ENCODE peak calls at places on chromosomes 12 and 14, in ten cellular contexts. B, I, C, S, H, P, W, J, V and E are unnamed samples.

GRCh38 chr12:27970391-27970980 is 2.0 kb downstream of the PTHLH start:
- DNase-seq in I (no peak), B (peak; percentile 27), V (no peak), P (no peak), C (no peak), H (no peak), W (no peak), S (no peak), J (peak; percentile 49), E (peak; percentile 54)

GRCh38 chr12:121580959-121581680 is at the start of gene KDM2B:
- DNase-seq in S (peak; percentile 29), J (peak; percentile 74), I (peak; percentile 76), W (peak; percentile 73), V (peak; percentile 13), P (peak; percentile 21), C (no peak), B (no peak), H (no peak), E (no peak)

GRCh38 chr12:117695956-117696355 is 272.8 kb downstream of the KSR2 start:
- DNase-seq in C (no peak), W (no peak), H (no peak), S (no peak), P (no peak), B (no peak), I (no peak), J (no peak), V (no peak), E (no peak)

GRCh38 chr14:99562848-99563748 is 40.9 kb downstream of the CCDC85C start:
- DNase-seq in C (peak; percentile 93), S (no peak), V (no peak), J (peak; percentile 60), B (peak; percentile 79), I (peak; percentile 83), H (peak; percentile 64), P (peak; percentile 82), W (peak; percentile 84), E (peak; percentile 81)

GRCh38 chr12:6321905-6322304 is 11.4 kb downstream of the PLEKHG6 start:
- DNase-seq in V (no peak), W (no peak), B (no peak), S (no peak), C (no peak), P (no peak), H (peak; percentile 60), I (no peak), J (peak; percentile 17), E (no peak)

GRCh38 chr12:82728710-82729109 is 42.0 kb downstream of the TMTC2 start:
- DNase-seq in P (no peak), W (no peak), H (no peak), C (no peak), S (no peak), B (no peak), I (no peak), V (no peak), J (no peak), E (peak; percentile 53)

GRCh38 chr12:58745348-58746125 is 174.8 kb downstream of the LRIG3 start:
- DNase-seq in H (no peak), C (no peak), B (no peak), I (no peak), W (no peak), J (no peak), V (no peak), S (no peak), P (no peak), E (no peak)

GRCh38 chr14:65939184-65939583 is 526.7 kb downstream of the FUT8 start:
- DNase-seq in C (no peak), P (no peak), W (no peak), B (no peak), J (no peak), V (no peak), I (no peak), H (no peak), S (no peak), E (no peak)

GRCh38 chr12:12685305-12685704 is 10.7 kb downstream of the GPR19 start:
- DNase-seq in V (no peak), W (no peak), B (no peak), H (no peak), P (no peak), C (no peak), S (no peak), J (no peak), I (peak; percentile 48), E (no peak)

GRCh38 chr14:49977126-49977841 is 84.4 kb downstream of the ARF6 start:
- DNase-seq in P (no peak), W (no peak), S (no peak), I (no peak), H (no peak), C (no peak), B (no peak), V (no peak), J (no peak), E (no peak)

GRCh38 chr14:75968461-75968860 is 13.3 kb downstream of the TGFB3 start:
- DNase-seq in S (no peak), P (no peak), I (no peak), W (peak; percentile 69), J (peak; percentile 21), B (no peak), V (no peak), H (no peak), C (no peak), E (no peak)

GRCh38 chr12:47378222-47378582 is 298.4 kb upstream of the AMIGO2 start:
- DNase-seq in S (no peak), J (peak; percentile 23), W (no peak), V (no peak), P (no peak), H (no peak), B (no peak), I (no peak), C (no peak), E (no peak)

GRCh38 chr14:64732536-64733120 is 28.4 kb downstream of the PLEKHG3 start:
- DNase-seq in I (no peak), H (no peak), S (no peak), W (peak; percentile 63), B (no peak), C (peak; percentile 51), J (no peak), P (peak; percentile 12), V (no peak), E (no peak)

GRCh38 chr12:6638305-6638704 is 2.5 kb upstream of the LPAR5 start:
- DNase-seq in W (no peak), H (no peak), P (no peak), C (no peak), J (no peak), V (no peak), B (no peak), I (no peak), S (no peak), E (no peak)

GRCh38 chr12:38163442-38163801 is 153.2 kb upstream of the ALG10B start:
- DNase-seq in B (no peak), V (no peak), I (no peak), W (no peak), H (no peak), J (no peak), P (no peak), C (no peak), S (no peak), E (no peak)

GRCh38 chr12:51820721-51821422 is 27.6 kb downstream of the FIGNL2 start:
- DNase-seq in S (peak; percentile 90), P (peak; percentile 73), C (peak; percentile 86), J (no peak), B (peak; percentile 72), I (peak; percentile 56), W (no peak), V (peak; percentile 85), H (peak; percentile 36), E (peak; percentile 64)

GRCh38 chr12:50062733-50063452 is 5.5 kb downstream of the ASIC1 start:
- DNase-seq in S (no peak), I (peak; percentile 54), J (no peak), C (no peak), B (no peak), P (no peak), V (no peak), W (no peak), H (no peak), E (no peak)

GRCh38 chr12:9701380-9702154 is 31.3 kb downstream of the CLECL1 start:
- DNase-seq in B (no peak), P (no peak), H (no peak), W (no peak), I (no peak), S (peak; percentile 39), V (no peak), C (no peak), J (no peak), E (no peak)

GRCh38 chr14:105387530-105387922 is 10.8 kb upstream of the TEX22 start:
- DNase-seq in H (no peak), W (no peak), P (no peak), C (no peak), B (no peak), S (no peak), V (no peak), J (no peak), I (no peak), E (no peak)

GRCh38 chr14:57078054-57078453 is 190.7 kb downstream of the EXOC5 start:
- DNase-seq in W (no peak), B (no peak), J (no peak), I (no peak), P (no peak), S (no peak), C (no peak), H (no peak), V (no peak), E (no peak)

GRCh38 chr12:65602579-65603295 is 221.5 kb upstream of the HMGA2 start:
- DNase-seq in S (peak; percentile 28), V (no peak), I (peak; percentile 64), C (peak; percentile 80), B (peak; percentile 53), J (peak; percentile 98), W (peak; percentile 84), H (peak; percentile 62), P (peak; percentile 75), E (peak; percentile 79)

GRCh38 chr12:52692253-52692652 is 11.1 kb downstream of the KRT77 start:
- DNase-seq in P (no peak), V (no peak), H (no peak), W (no peak), I (no peak), B (no peak), S (no peak), C (no peak), J (no peak), E (no peak)

GRCh38 chr12:91179315-91179714 is 3.3 kb downstream of the DCN start:
- DNase-seq in C (no peak), S (no peak), P (no peak), W (no peak), B (no peak), J (peak; percentile 64), I (no peak), V (no peak), H (no peak), E (no peak)

GRCh38 chr12:108508243-108508642 is 6.8 kb upstream of the FICD start:
- DNase-seq in W (no peak), S (no peak), H (no peak), V (no peak), B (no peak), J (no peak), P (no peak), C (no peak), I (no peak), E (no peak)

GRCh38 chr12:132474237-132474741 is 15.7 kb upstream of the FBRSL1 start:
- DNase-seq in C (no peak), B (no peak), S (no peak), I (no peak), P (no peak), J (no peak), H (no peak), W (no peak), V (peak; percentile 58), E (peak; percentile 12)